ENCODE peak calls at places on chromosomes 12 and 14, in seven cellular contexts. One of them, this sample, is unnamed. For H3K36me3, the result is how much of the 10 kb centered on the place peaks cover.

GRCh38 chr12:31323466-31324115 is 2.4 kb downstream of the SINHCAF start:
- DNase-seq in IMR-90: no peak
- DNase-seq in adipocyte: no peak
- DNase-seq in BJ: no peak
- DNase-seq in ovary: peak
- DNase-seq in CD4-positive, CD25-positive, alpha-beta regulatory T cell: peak
- DNase-seq in heart left ventricle: no peak
- DNase-seq in this sample: peak

GRCh38 chr12:62716866-62717477 is 218.0 kb downstream of the PPM1H start:
- DNase-seq in heart left ventricle: no peak
- DNase-seq in IMR-90: no peak
- DNase-seq in ovary: no peak
- DNase-seq in CD4-positive, CD25-positive, alpha-beta regulatory T cell: no peak
- DNase-seq in BJ: no peak
- DNase-seq in adipocyte: no peak
- DNase-seq in this sample: no peak

GRCh38 chr12:109219938-109220337 is 89.1 kb downstream of the FOXN4 start:
- DNase-seq in heart left ventricle: no peak
- DNase-seq in BJ: no peak
- DNase-seq in ovary: no peak
- DNase-seq in adipocyte: peak
- DNase-seq in CD4-positive, CD25-positive, alpha-beta regulatory T cell: no peak
- DNase-seq in IMR-90: no peak
- DNase-seq in this sample: no peak

GRCh38 chr12:82835217-82835616 is 148.5 kb downstream of the TMTC2 start:
- DNase-seq in heart left ventricle: no peak
- DNase-seq in adipocyte: peak
- DNase-seq in ovary: no peak
- DNase-seq in IMR-90: peak
- DNase-seq in BJ: peak
- DNase-seq in CD4-positive, CD25-positive, alpha-beta regulatory T cell: no peak
- DNase-seq in this sample: no peak

GRCh38 chr14:34461334-34462131 is 507 bp downstream of the SPTSSA start:
- DNase-seq in adipocyte: peak
- DNase-seq in IMR-90: peak
- DNase-seq in BJ: no peak
- DNase-seq in heart left ventricle: peak
- DNase-seq in ovary: peak
- DNase-seq in CD4-positive, CD25-positive, alpha-beta regulatory T cell: peak
- DNase-seq in this sample: peak

GRCh38 chr12:104220931-104221330 is 5.4 kb downstream of the TXNRD1 start:
- DNase-seq in heart left ventricle: no peak
- DNase-seq in CD4-positive, CD25-positive, alpha-beta regulatory T cell: no peak
- DNase-seq in ovary: no peak
- DNase-seq in BJ: no peak
- DNase-seq in IMR-90: no peak
- DNase-seq in adipocyte: no peak
- DNase-seq in this sample: no peak

GRCh38 chr12:70664463-70664862 is 27.2 kb upstream of the PTPRB start:
- DNase-seq in adipocyte: no peak
- DNase-seq in ovary: no peak
- DNase-seq in CD4-positive, CD25-positive, alpha-beta regulatory T cell: no peak
- DNase-seq in heart left ventricle: peak
- DNase-seq in IMR-90: no peak
- DNase-seq in BJ: no peak
- DNase-seq in this sample: no peak

GRCh38 chr14:32494566-32495434 is 165.7 kb downstream of the AKAP6 start:
- DNase-seq in BJ: peak
- DNase-seq in IMR-90: peak
- DNase-seq in CD4-positive, CD25-positive, alpha-beta regulatory T cell: no peak
- DNase-seq in adipocyte: no peak
- DNase-seq in ovary: no peak
- DNase-seq in heart left ventricle: no peak
- DNase-seq in this sample: no peak

GRCh38 chr12:91053951-91054715 is 3.7 kb downstream of the KERA start:
- DNase-seq in ovary: peak
- DNase-seq in IMR-90: peak
- DNase-seq in adipocyte: peak
- DNase-seq in heart left ventricle: peak
- DNase-seq in CD4-positive, CD25-positive, alpha-beta regulatory T cell: no peak
- DNase-seq in BJ: peak
- DNase-seq in this sample: no peak

GRCh38 chr12:117228239-117228638 is 38.0 kb upstream of the FBXO21 start:
- DNase-seq in heart left ventricle: no peak
- DNase-seq in adipocyte: no peak
- DNase-seq in CD4-positive, CD25-positive, alpha-beta regulatory T cell: no peak
- DNase-seq in ovary: no peak
- DNase-seq in IMR-90: no peak
- DNase-seq in BJ: no peak
- DNase-seq in this sample: no peak

GRCh38 chr14:89660183-89660582 is 243.2 kb upstream of the FOXN3 start:
- DNase-seq in IMR-90: peak
- DNase-seq in ovary: peak
- DNase-seq in adipocyte: peak
- DNase-seq in BJ: no peak
- DNase-seq in heart left ventricle: peak
- DNase-seq in CD4-positive, CD25-positive, alpha-beta regulatory T cell: no peak
- DNase-seq in this sample: no peak
- H3K4me3 ChIP-seq in IMR-90: no peak
- H3K4me3 ChIP-seq in ovary: no peak
- H3K4me3 ChIP-seq in adipocyte: peak
- H3K4me3 ChIP-seq in BJ: no peak
- H3K4me3 ChIP-seq in heart left ventricle: no peak
- H3K4me3 ChIP-seq in CD4-positive, CD25-positive, alpha-beta regulatory T cell: no peak
- H3K4me3 ChIP-seq in this sample: no peak

GRCh38 chr14:24189059-24189375 is 401 bp upstream of the IPO4 start:
- DNase-seq in IMR-90: no peak
- DNase-seq in ovary: no peak
- DNase-seq in CD4-positive, CD25-positive, alpha-beta regulatory T cell: no peak
- DNase-seq in BJ: no peak
- DNase-seq in adipocyte: no peak
- DNase-seq in heart left ventricle: no peak
- DNase-seq in this sample: no peak
- H3K36me3 ChIP-seq in IMR-90: under half
- H3K36me3 ChIP-seq in ovary: under half
- H3K36me3 ChIP-seq in CD4-positive, CD25-positive, alpha-beta regulatory T cell: under half
- H3K36me3 ChIP-seq in BJ: under half
- H3K36me3 ChIP-seq in adipocyte: under half
- H3K36me3 ChIP-seq in heart left ventricle: under half
- H3K36me3 ChIP-seq in this sample: under half

GRCh38 chr12:51970904-51971646 is 19.6 kb downstream of the ACVR1B start:
- DNase-seq in BJ: no peak
- DNase-seq in IMR-90: peak
- DNase-seq in ovary: no peak
- DNase-seq in adipocyte: peak
- DNase-seq in CD4-positive, CD25-positive, alpha-beta regulatory T cell: peak
- DNase-seq in heart left ventricle: no peak
- DNase-seq in this sample: peak
- H3K4me3 ChIP-seq in BJ: no peak
- H3K4me3 ChIP-seq in IMR-90: peak
- H3K4me3 ChIP-seq in ovary: no peak
- H3K4me3 ChIP-seq in adipocyte: no peak
- H3K4me3 ChIP-seq in CD4-positive, CD25-positive, alpha-beta regulatory T cell: peak
- H3K4me3 ChIP-seq in heart left ventricle: no peak
- H3K4me3 ChIP-seq in this sample: no peak

DNA sequence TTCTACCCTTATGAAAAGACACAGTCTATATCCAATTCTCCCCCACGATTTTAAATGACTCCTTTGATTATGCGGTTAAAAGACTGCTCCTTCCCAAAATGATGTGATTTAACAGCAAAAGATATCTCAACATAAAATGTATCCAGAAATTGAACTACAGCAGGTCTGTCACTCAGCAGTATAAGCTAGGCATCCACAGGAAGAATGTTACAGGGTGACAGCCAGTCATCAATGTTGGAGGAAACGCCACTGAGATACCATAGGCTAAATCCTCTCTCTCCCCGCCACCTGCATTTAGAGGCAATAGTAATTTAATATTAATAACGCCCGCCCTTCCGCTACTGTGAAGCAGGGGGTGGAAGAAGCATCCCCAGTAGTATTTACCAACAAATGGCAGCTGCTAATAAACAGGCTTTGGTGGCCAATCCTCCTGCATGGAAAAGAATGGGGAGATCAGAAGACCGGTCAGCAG is 613 bp downstream of the RECQL start:
- DNase-seq in CD4-positive, CD25-positive, alpha-beta regulatory T cell: no peak
- DNase-seq in BJ: no peak
- DNase-seq in IMR-90: no peak
- DNase-seq in adipocyte: no peak
- DNase-seq in heart left ventricle: no peak
- DNase-seq in ovary: no peak
- DNase-seq in this sample: no peak
- H3K36me3 ChIP-seq in CD4-positive, CD25-positive, alpha-beta regulatory T cell: under half
- H3K36me3 ChIP-seq in BJ: under half
- H3K36me3 ChIP-seq in IMR-90: under half
- H3K36me3 ChIP-seq in adipocyte: under half
- H3K36me3 ChIP-seq in heart left ventricle: under half
- H3K36me3 ChIP-seq in ovary: under half
- H3K36me3 ChIP-seq in this sample: under half

DNA sequence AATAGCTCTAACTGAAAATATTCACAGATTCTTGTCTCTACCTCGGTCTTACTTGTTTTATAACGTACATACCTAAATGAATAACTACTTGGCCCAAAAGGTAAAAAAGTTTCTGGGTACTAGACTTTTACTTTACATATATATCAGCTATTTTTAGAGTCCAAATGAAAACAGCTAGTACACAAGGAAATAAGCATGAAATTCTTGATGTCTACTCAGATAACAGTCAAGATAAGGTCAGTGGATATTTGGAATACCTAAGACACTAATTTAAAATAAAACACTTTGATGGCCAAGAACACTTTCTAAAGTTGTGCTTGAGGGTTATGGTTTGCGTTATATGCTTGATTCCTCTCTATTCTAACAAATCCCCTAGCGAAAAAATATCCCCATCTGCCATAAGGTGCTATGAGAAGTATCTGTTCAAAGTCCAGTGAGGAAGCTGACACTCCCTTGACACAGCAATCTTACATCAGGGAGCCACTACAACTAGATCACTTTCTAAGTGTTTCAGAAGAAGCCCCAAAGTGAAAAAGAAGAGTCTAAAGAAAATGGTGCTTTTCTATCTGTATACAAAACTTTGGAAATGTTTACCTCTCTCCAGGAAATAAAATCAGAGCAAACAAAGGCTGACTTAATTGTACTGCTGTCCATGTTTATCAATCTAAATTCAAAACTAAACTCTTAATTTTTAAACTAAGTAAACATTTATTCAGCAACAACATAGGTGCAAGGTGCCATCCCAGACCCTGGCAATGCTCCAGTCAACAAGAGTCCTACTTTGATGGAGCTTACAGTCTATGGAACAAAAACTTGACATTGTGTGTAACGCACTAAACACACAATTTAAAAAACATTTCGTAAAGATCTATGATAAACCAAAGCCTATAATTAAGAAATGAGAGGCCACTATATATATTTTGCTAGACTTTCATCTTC is 11.7 kb downstream of the PTPN21 start:
- DNase-seq in heart left ventricle: no peak
- DNase-seq in ovary: no peak
- DNase-seq in CD4-positive, CD25-positive, alpha-beta regulatory T cell: no peak
- DNase-seq in BJ: no peak
- DNase-seq in IMR-90: no peak
- DNase-seq in adipocyte: peak
- DNase-seq in this sample: no peak
- H3K4me3 ChIP-seq in heart left ventricle: no peak
- H3K4me3 ChIP-seq in ovary: no peak
- H3K4me3 ChIP-seq in CD4-positive, CD25-positive, alpha-beta regulatory T cell: no peak
- H3K4me3 ChIP-seq in BJ: no peak
- H3K4me3 ChIP-seq in IMR-90: no peak
- H3K4me3 ChIP-seq in adipocyte: no peak
- H3K4me3 ChIP-seq in this sample: no peak

GRCh38 chr12:133083345-133083744 is 2.6 kb downstream of the ZNF140 start:
- DNase-seq in BJ: no peak
- DNase-seq in CD4-positive, CD25-positive, alpha-beta regulatory T cell: no peak
- DNase-seq in heart left ventricle: no peak
- DNase-seq in adipocyte: no peak
- DNase-seq in IMR-90: no peak
- DNase-seq in ovary: no peak
- DNase-seq in this sample: no peak
- H3K36me3 ChIP-seq in BJ: under half
- H3K36me3 ChIP-seq in CD4-positive, CD25-positive, alpha-beta regulatory T cell: half or more
- H3K36me3 ChIP-seq in heart left ventricle: under half
- H3K36me3 ChIP-seq in adipocyte: half or more
- H3K36me3 ChIP-seq in IMR-90: under half
- H3K36me3 ChIP-seq in ovary: under half
- H3K36me3 ChIP-seq in this sample: half or more

GRCh38 chr14:22907429-22907828 is 11.5 kb downstream of the RBM23 start:
- DNase-seq in BJ: no peak
- DNase-seq in IMR-90: no peak
- DNase-seq in ovary: no peak
- DNase-seq in adipocyte: no peak
- DNase-seq in heart left ventricle: no peak
- DNase-seq in CD4-positive, CD25-positive, alpha-beta regulatory T cell: no peak
- DNase-seq in this sample: no peak

GRCh38 chr14:22908601-22909000 is 10.3 kb downstream of the RBM23 start:
- DNase-seq in ovary: no peak
- DNase-seq in IMR-90: peak
- DNase-seq in heart left ventricle: no peak
- DNase-seq in BJ: no peak
- DNase-seq in CD4-positive, CD25-positive, alpha-beta regulatory T cell: no peak
- DNase-seq in adipocyte: peak
- DNase-seq in this sample: no peak

GRCh38 chr14:22906073-22906472 is 12.9 kb downstream of the RBM23 start:
- DNase-seq in ovary: no peak
- DNase-seq in BJ: no peak
- DNase-seq in heart left ventricle: no peak
- DNase-seq in IMR-90: no peak
- DNase-seq in adipocyte: no peak
- DNase-seq in CD4-positive, CD25-positive, alpha-beta regulatory T cell: no peak
- DNase-seq in this sample: no peak

GRCh38 chr14:22903742-22904087 is 15.2 kb downstream of the RBM23 start:
- DNase-seq in IMR-90: no peak
- DNase-seq in heart left ventricle: no peak
- DNase-seq in CD4-positive, CD25-positive, alpha-beta regulatory T cell: no peak
- DNase-seq in ovary: no peak
- DNase-seq in adipocyte: no peak
- DNase-seq in BJ: no peak
- DNase-seq in this sample: no peak

DNA sequence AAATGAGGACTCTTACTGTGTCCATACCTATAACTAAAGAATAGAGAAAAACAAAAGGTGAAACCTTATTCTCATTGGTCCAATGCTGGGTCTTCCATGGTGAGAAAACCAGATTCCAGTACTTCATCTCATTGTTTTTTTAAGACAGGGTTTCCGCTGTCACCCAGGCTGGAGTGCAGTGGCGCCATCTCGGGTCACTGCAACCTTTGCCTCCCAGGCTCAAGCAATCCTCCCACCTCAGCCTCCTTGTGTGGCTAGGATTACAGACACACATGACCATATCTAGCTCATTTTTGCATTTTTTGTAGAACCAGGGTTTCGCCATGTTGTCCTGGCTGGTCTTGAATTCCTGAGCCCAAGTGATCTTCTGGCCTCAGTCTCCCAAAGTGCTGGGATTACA is 13.3 kb downstream of the RBM23 start:
- DNase-seq in CD4-positive, CD25-positive, alpha-beta regulatory T cell: no peak
- DNase-seq in adipocyte: no peak
- DNase-seq in heart left ventricle: no peak
- DNase-seq in IMR-90: no peak
- DNase-seq in ovary: no peak
- DNase-seq in BJ: no peak
- DNase-seq in this sample: no peak
- H3K4me3 ChIP-seq in CD4-positive, CD25-positive, alpha-beta regulatory T cell: no peak
- H3K4me3 ChIP-seq in adipocyte: no peak
- H3K4me3 ChIP-seq in heart left ventricle: no peak
- H3K4me3 ChIP-seq in IMR-90: no peak
- H3K4me3 ChIP-seq in ovary: no peak
- H3K4me3 ChIP-seq in BJ: no peak
- H3K4me3 ChIP-seq in this sample: no peak